ENCODE peak calls at places on chromosomes 4 and X, in seven cellular contexts. N is hippocampal formation, B is putamen, C is MG63, F is OCI-LY7, X is ELF-1, R is heart left ventricle. G is an unnamed sample.

GRCh38 chr4:173121044-173121685 is 47.4 kb upstream of the GALNT7 start:
- DNase-seq in N (no peak), B (no peak), C (no peak), F (peak), X (peak), R (peak), G (no peak)

GRCh38 chrX:2863646-2864045 is 34.9 kb downstream of the GYG2 start:
- DNase-seq in N (no peak), B (no peak), C (no peak), F (no peak), X (peak), R (no peak), G (no peak)

GRCh38 chr4:18722748-18723191 is 701.2 kb upstream of the LCORL start:
- DNase-seq in N (no peak), B (no peak), C (no peak), F (no peak), X (peak), R (no peak), G (no peak)

GRCh38 chrX:150405576-150405975 is 42.5 kb downstream of the MAMLD1 start:
- DNase-seq in N (no peak), B (no peak), C (no peak), F (no peak), X (peak), R (no peak), G (no peak)

GRCh38 chrX:13029341-13029740 is 15.1 kb downstream of the FAM9C start:
- DNase-seq in N (peak), B (no peak), C (no peak), F (no peak), X (peak), R (peak), G (peak)

GRCh38 chrX:143754183-143754582 is 33.6 kb upstream of the SPANXN2 start:
- DNase-seq in N (no peak), B (no peak), C (no peak), F (no peak), X (no peak), R (no peak), G (no peak)

GRCh38 chr4:31104596-31104995 is 384.4 kb downstream of the PCDH7 start:
- DNase-seq in N (no peak), B (no peak), C (peak), F (no peak), X (no peak), R (no peak), G (no peak)

GRCh38 chrX:23012636-23013035 is 12.9 kb downstream of the DDX53 start:
- DNase-seq in N (no peak), B (no peak), C (no peak), F (no peak), X (no peak), R (no peak), G (no peak)

GRCh38 chrX:101029665-101030064 is 22.2 kb downstream of the TRMT2B start:
- DNase-seq in N (no peak), B (no peak), C (no peak), F (no peak), X (no peak), R (no peak), G (no peak)

GRCh38 chr4:39706829-39707511 is 9.0 kb downstream of the UBE2K start:
- DNase-seq in N (no peak), B (no peak), C (peak), F (no peak), X (peak), R (no peak), G (no peak)

GRCh38 chr4:153728660-153729059 is 31.2 kb downstream of the RNF175 start:
- DNase-seq in N (no peak), B (no peak), C (no peak), F (peak), X (no peak), R (no peak), G (no peak)

GRCh38 chr4:125714845-125715244 is 400.1 kb downstream of the FAT4 start:
- DNase-seq in N (no peak), B (no peak), C (no peak), F (no peak), X (no peak), R (no peak), G (no peak)

GRCh38 chrX:55480390-55481062 is 9.1 kb downstream of the USP51 start:
- DNase-seq in N (no peak), B (no peak), C (no peak), F (no peak), X (no peak), R (no peak), G (no peak)

GRCh38 chrX:40809210-40809609 is 73.9 kb upstream of the MED14 start:
- DNase-seq in N (no peak), B (no peak), C (no peak), F (no peak), X (no peak), R (no peak), G (no peak)

GRCh38 chr4:149983931-149984330 is 94.3 kb upstream of the DCLK2 start:
- DNase-seq in N (no peak), B (no peak), C (no peak), F (no peak), X (no peak), R (no peak), G (no peak)

GRCh38 chr4:122012735-122013134 is 60.9 kb upstream of the TRPC3 start:
- DNase-seq in N (no peak), B (no peak), C (peak), F (no peak), X (no peak), R (no peak), G (no peak)

GRCh38 chrX:2483398-2483797 is 17.4 kb downstream of the DHRSX start:
- DNase-seq in N (no peak), B (no peak), C (no peak), F (no peak), X (no peak), R (no peak), G (no peak)

G was measured in brain pericyte.